ENCODE peak calls at places on chromosomes 1 and 21, in eight cellular contexts. M, K, Y, Z, Q, R, P and D are unnamed samples.

GRCh38 chr1:94805912-94806311 is 14.2 kb upstream of the SLC44A3 start:
- DNase-seq in M (no peak), K (peak; percentile 14), Y (peak; percentile 73), Z (peak; percentile 57), Q (no peak), R (peak; percentile 61), P (peak; percentile 53), D (peak; percentile 43)

GRCh38 chr1:214101246-214101645 is 113.5 kb downstream of the PROX1 start:
- DNase-seq in M (no peak), K (no peak), Y (no peak), Z (no peak), Q (no peak), R (no peak), P (no peak), D (no peak)

GRCh38 chr21:38438476-38438893 is 59.8 kb downstream of the ERG start:
- DNase-seq in M (no peak), K (no peak), Y (peak; percentile 35), Z (peak; percentile 64), Q (no peak), R (peak; percentile 71), P (no peak), D (no peak)

GRCh38 chr1:186829679-186830587 is 1.2 kb downstream of the PLA2G4A start:
- DNase-seq in M (no peak), K (no peak), Y (no peak), Z (no peak), Q (no peak), R (no peak), P (no peak), D (no peak)

GRCh38 chr1:157157481-157158190 is 19.4 kb upstream of the ETV3 start:
- DNase-seq in M (no peak), K (no peak), Y (no peak), Z (peak; percentile 71), Q (no peak), R (peak; percentile 65), P (no peak), D (no peak)

GRCh38 chr1:214549604-214550338 is 1.6 kb downstream of the PTPN14 start:
- DNase-seq in M (no peak), K (peak; percentile 52), Y (peak; percentile 74), Z (peak; percentile 54), Q (no peak), R (peak; percentile 62), P (no peak), D (no peak)

GRCh38 chr1:187787696-187788095 is 958.9 kb downstream of the PLA2G4A start:
- DNase-seq in M (no peak), K (no peak), Y (no peak), Z (no peak), Q (no peak), R (no peak), P (no peak), D (no peak)

GRCh38 chr1:39489567-39490239 is 1.7 kb upstream of the BMP8A start:
- DNase-seq in M (no peak), K (peak; percentile 85), Y (no peak), Z (no peak), Q (peak; percentile 48), R (no peak), P (no peak), D (no peak)

GRCh38 chr1:81410919-81411318 is 389.8 kb upstream of the ADGRL2 start:
- DNase-seq in M (no peak), K (no peak), Y (no peak), Z (no peak), Q (no peak), R (no peak), P (no peak), D (no peak)

GRCh38 chr1:241677171-241677570 is 25.1 kb downstream of the WDR64 start:
- DNase-seq in M (no peak), K (no peak), Y (no peak), Z (no peak), Q (no peak), R (no peak), P (peak; percentile 52), D (no peak)

GRCh38 chr1:37501661-37502060 is 12.9 kb downstream of the MEAF6 start:
- DNase-seq in M (no peak), K (no peak), Y (no peak), Z (no peak), Q (no peak), R (no peak), P (no peak), D (no peak)

GRCh38 chr1:210123924-210124589 is 108.5 kb upstream of the SERTAD4 start:
- DNase-seq in M (no peak), K (no peak), Y (peak; percentile 90), Z (peak; percentile 60), Q (no peak), R (peak; percentile 48), P (no peak), D (no peak)

GRCh38 chr1:34753163-34753562 is 1.7 kb upstream of the GJB5 start:
- DNase-seq in M (no peak), K (no peak), Y (peak; percentile 44), Z (no peak), Q (no peak), R (no peak), P (no peak), D (no peak)

GRCh38 chr1:1440941-1441888 is 5.7 kb downstream of the VWA1 start:
- DNase-seq in M (peak; percentile 17), K (no peak), Y (peak; percentile 42), Z (peak; percentile 15), Q (no peak), R (no peak), P (peak; percentile 93), D (peak; percentile 51)

GRCh38 chr1:30822006-30822405 is 64.4 kb upstream of the LAPTM5 start:
- DNase-seq in M (no peak), K (no peak), Y (no peak), Z (no peak), Q (no peak), R (no peak), P (no peak), D (no peak)

GRCh38 chr21:42653492-42654061 is at the start of gene PDE9A:
- DNase-seq in M (no peak), K (no peak), Y (no peak), Z (no peak), Q (peak; percentile 34), R (no peak), P (peak; percentile 71), D (no peak)

GRCh38 chr1:42157667-42158066 is 4.5 kb downstream of the GUCA2B start:
- DNase-seq in M (no peak), K (no peak), Y (no peak), Z (no peak), Q (no peak), R (no peak), P (no peak), D (no peak)

GRCh38 chr1:200468264-200469001 is 58.6 kb upstream of the ZNF281 start:
- DNase-seq in M (no peak), K (no peak), Y (peak; percentile 60), Z (no peak), Q (no peak), R (peak; percentile 30), P (no peak), D (no peak)